ENCODE peak calls at places on chromosomes 2 and 18, in four cellular contexts. Q is H1, S is mesenchymal stem cell, R is trophoblast cell. U is an unnamed sample.

GRCh38 chr2:3867451-3867850 is 164.1 kb downstream of the DCDC2C start:
- DNase-seq in Q (no peak), S (no peak), R (no peak), U (no peak)

GRCh38 chr18:41642756-41643155 is 312.3 kb upstream of the PIK3C3 start:
- DNase-seq in Q (no peak), S (peak), R (no peak), U (no peak)

GRCh38 chr2:85019121-85019520 is 48.2 kb downstream of the KCMF1 start:
- DNase-seq in Q (no peak), S (no peak), R (peak), U (no peak)

GRCh38 chr2:190968522-190968921 is 45.4 kb downstream of the STAT1 start:
- DNase-seq in Q (no peak), S (no peak), R (no peak), U (no peak)

GRCh38 chr18:79866889-79867574 is 69.3 kb downstream of the KCNG2 start:
- DNase-seq in Q (no peak), S (no peak), R (no peak), U (no peak)

GRCh38 chr2:112751451-112752197 is 12.8 kb downstream of the CKAP2L start:
- DNase-seq in Q (no peak), S (peak), R (no peak), U (no peak)

GRCh38 chr2:16773080-16773713 is 107.6 kb upstream of the CYRIA start:
- DNase-seq in Q (peak), S (peak), R (peak), U (peak)

GRCh38 chr18:24704921-24705620 is 244.6 kb downstream of the HRH4 start:
- DNase-seq in Q (no peak), S (peak), R (no peak), U (no peak)

GRCh38 chr2:234286956-234287355 is 209.9 kb downstream of the ARL4C start:
- DNase-seq in Q (no peak), S (no peak), R (no peak), U (no peak)

GRCh38 chr18:55763298-55763697 is 175.3 kb upstream of the TCF4 start:
- DNase-seq in Q (no peak), S (peak), R (peak), U (no peak)

GRCh38 chr2:230691005-230691647 is 21.5 kb upstream of the CAB39 start:
- DNase-seq in Q (no peak), S (peak), R (peak), U (no peak)

GRCh38 chr2:30641765-30642341 is 165.4 kb downstream of the CAPN13 start:
- DNase-seq in Q (no peak), S (no peak), R (no peak), U (no peak)

DNA sequence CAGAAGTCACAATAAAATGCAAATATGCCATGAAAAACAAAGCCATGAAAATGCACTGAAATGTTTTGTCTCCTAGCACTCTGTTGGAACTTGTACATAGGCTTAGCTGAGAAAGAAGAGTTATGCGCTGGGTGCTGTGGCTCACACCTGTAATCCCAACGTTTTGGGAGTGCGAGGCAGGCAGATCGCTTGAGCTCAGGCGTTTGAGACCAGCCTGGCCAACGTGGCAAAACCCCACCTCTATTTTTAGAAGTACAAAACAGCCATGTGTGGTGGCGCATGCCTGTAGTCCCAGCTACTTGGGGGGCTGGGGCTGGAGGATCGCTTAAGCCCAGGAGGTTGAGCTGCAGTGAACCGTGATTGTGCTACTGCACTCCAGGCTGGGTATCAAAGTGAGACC is 39.9 kb downstream of the IRS1 start:
- DNase-seq in Q (no peak), S (no peak), R (no peak), U (no peak)
- H2BK5ac ChIP-seq in Q (no peak), S (no peak), R (no peak), U (no peak)

GRCh38 chr2:144559681-144560080 is 39.8 kb upstream of the ZEB2 start:
- DNase-seq in Q (no peak), S (no peak), R (no peak), U (no peak)
- H2BK12ac ChIP-seq in Q (no peak), S (no peak), R (no peak), U (no peak)

GRCh38 chr2:219309278-219309677 is at the start of gene PTPRN:
- DNase-seq in Q (peak), S (peak), R (no peak), U (peak)
- H3K4me3 ChIP-seq in Q (peak), S (peak), R (peak), U (peak)

GRCh38 chr2:137943948-137944347 is 20.3 kb upstream of the HNMT start:
- DNase-seq in Q (no peak), S (no peak), R (no peak), U (no peak)

GRCh38 chr2:137943035-137943830 is 21.0 kb upstream of the HNMT start:
- DNase-seq in Q (no peak), S (no peak), R (no peak), U (no peak)

GRCh38 chr2:137942785-137943034 is 21.6 kb upstream of the HNMT start:
- DNase-seq in Q (no peak), S (no peak), R (no peak), U (no peak)

GRCh38 chr2:137940191-137940590 is 24.1 kb upstream of the HNMT start:
- DNase-seq in Q (no peak), S (no peak), R (no peak), U (no peak)

DNA sequence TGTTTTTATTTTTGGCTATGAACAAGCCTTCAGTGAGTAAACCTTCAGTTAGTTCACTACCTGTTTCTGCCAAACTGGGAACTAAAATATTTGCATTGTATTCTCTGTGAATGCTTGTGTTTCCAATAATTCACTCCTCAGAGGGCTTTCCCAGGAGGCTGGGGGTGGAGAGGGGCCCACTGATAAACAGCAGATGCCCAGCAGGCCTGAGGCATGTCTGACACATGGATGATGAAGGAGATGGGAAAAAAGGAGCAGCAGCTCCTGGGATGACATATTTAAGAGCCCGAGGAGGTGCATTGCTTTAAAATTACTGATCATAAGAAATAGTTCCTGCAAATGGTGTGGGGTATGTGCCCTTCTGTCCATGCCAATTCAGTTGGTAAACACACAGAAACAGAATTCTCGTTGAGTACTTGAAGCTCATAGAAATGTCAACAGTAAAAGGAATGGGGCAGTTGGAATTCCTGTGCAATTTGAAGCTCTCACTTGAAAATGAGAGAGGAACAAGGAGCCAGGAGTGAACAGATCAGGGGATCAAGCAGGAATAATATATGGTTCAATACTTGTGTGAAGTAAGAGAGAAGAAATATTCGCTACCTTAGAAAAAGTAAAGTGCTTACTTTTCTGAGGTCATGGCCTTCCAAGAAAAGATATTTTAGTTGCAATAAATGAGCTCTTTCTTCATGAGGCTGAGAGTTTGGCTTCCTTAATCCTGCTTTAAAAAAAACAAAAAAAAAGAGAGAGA is 22.1 kb upstream of the HNMT start:
- DNase-seq in Q (no peak), S (no peak), R (no peak), U (no peak)
- H2BK5ac ChIP-seq in Q (no peak), S (no peak), R (peak), U (no peak)

DNA sequence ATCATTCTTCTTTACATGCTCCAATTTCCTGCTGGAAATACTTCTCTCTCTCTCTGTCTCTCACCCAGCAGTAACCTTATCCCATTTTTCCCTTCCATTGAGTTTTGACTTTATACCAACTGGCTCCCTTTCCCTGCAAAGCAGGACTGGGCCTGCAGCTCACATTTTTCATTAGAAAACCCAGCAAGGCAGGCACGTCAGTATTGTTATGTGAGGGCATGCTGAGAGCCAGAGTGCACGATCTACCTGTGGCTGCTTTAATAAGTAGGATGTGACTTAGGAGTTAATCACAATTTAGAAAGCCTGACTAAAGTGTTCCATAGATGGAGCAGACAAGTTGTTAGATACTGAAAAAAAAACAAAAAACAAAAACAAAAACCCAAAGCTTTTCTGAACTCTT is 5.2 kb upstream of the NDUFV2 start:
- DNase-seq in Q (no peak), S (no peak), R (no peak), U (no peak)
- H2BK12ac ChIP-seq in Q (no peak), S (no peak), R (no peak), U (no peak)

DNA sequence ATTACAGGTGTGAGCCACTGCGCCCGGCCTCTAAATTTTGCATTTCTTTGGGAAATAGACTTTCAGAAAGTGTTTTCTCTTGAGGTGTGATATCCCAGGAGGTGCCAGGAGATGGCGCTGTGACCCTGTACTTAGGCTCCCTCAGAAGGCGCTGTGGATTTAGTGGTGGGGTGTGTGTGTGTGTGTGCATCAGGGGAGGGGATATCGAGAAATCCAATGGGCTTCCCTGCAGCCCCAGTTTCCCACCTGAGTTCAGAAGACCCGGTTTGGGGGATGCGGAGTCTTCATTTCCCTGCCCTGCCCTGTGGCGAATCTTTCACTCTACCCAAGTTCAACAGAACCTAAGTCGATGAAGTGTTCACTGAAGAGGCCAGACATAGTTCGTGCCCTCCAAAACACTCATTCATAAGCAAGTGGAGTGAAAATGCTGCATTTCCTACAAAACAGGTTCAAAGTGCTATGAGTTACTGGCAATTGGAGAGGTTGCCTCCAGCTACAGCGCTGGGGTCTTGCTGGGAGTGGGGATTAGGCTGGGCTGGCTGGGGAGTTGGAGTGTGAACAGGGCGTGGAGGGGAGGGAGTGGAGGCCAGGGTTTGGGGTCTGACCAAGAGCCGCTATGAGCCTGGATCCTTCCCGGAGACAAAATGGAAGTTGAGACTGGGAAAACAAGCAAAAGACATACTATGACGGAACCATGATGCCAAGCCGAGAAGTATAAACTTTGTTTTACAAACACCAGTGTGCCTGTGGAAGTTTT is 6.5 kb upstream of the WNT6 start:
- DNase-seq in Q (peak), S (peak), R (peak), U (peak)
- H3K4me3 ChIP-seq in Q (no peak), S (no peak), R (no peak), U (no peak)

DNA sequence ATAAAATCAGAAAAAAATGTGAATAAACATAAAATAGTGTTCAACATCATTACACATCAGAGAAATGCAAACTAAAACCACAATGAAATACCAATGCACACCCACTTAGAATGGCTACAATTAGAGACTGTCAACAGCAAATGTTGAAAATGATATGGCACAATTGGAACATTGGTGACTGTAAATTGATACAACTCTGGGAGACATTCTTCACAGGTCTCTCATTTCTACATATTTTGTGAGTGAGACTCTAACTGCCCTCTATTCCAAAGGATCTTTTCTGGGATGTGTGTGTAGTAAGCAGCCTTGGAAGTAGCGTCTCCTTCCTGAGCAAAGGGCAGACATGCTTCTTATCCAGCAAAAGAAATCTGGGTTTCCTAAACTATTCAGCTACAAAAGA is 322.9 kb downstream of the FBXO15 start:
- DNase-seq in Q (no peak), S (no peak), R (peak), U (no peak)
- H2BK5ac ChIP-seq in Q (no peak), S (no peak), R (no peak), U (no peak)

GRCh38 chr2:127577208-127577475 is 41.7 kb downstream of the MYO7B start:
- DNase-seq in Q (peak), S (no peak), R (no peak), U (no peak)

GRCh38 chr2:127577503-127577902 is 42.0 kb downstream of the MYO7B start:
- DNase-seq in Q (no peak), S (no peak), R (no peak), U (no peak)

GRCh38 chr2:127577973-127578372 is 42.5 kb downstream of the MYO7B start:
- DNase-seq in Q (peak), S (no peak), R (no peak), U (no peak)

GRCh38 chr2:127579231-127579630 is 43.7 kb downstream of the MYO7B start:
- DNase-seq in Q (peak), S (no peak), R (no peak), U (no peak)

DNA sequence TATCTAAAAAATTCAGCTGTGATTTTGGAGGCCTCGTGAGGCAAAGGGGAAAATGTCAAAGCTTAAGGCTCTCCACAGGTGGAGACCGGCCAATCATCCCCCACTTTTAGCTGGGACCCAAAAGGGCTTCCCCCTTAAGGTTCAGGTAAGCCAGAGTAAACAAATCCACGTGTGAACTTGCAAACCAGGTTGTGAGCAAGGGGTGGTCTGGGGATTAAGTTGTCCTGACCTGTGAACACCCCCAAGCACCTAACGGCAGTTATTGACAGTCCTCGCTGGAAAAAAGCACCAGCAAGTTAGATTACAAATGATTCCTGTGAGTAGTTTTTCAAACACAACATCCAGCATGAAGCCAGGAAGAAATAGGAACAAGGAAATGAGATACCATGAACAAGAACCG is 42.9 kb downstream of the MYO7B start:
- DNase-seq in Q (no peak), S (no peak), R (no peak), U (no peak)
- H2BK12ac ChIP-seq in Q (no peak), S (no peak), R (no peak), U (no peak)

U was measured in neuronal stem cell.